ENCODE peak calls at places on chromosomes 4 and X, in ten cellular contexts. D is left colon; K is stimulated activated CD8-positive, alpha-beta memory T cell treated with anti-CD3 and anti-CD28 coated beads, Interleukin-2, amount 100 ng/mL, for 48 hours; P is mucosa of descending colon; E is T-helper 1 cell; V is NCI-H2081; A is H7; N is sciatic nerve; M is CD8-positive, alpha-beta memory T cell; U is right cardiac atrium. B is an unnamed sample.

GRCh38 chrX:10612215-10612614 is 8.2 kb downstream of the MID1 start:
- DNase-seq in D (no peak), K (no peak), A (no peak), E (no peak), N (no peak), M (no peak), U (no peak), P (no peak), V (no peak), B (no peak)

GRCh38 chr4:2341911-2342652 is 76.4 kb downstream of the ZFYVE28 start:
- DNase-seq in E (no peak), D (no peak), V (no peak), A (peak; percentile 23), N (no peak), U (no peak), K (no peak), P (no peak), M (no peak), B (peak; percentile 33)

GRCh38 chr4:74682567-74683359 is 111.6 kb downstream of the BTC start:
- DNase-seq in E (no peak), P (no peak), A (no peak), N (no peak), V (no peak), K (no peak), D (no peak), M (no peak), U (no peak), B (no peak)

GRCh38 chrX:46637937-46638336 is 64.4 kb downstream of the CHST7 start:
- DNase-seq in N (no peak), P (no peak), D (no peak), M (no peak), E (no peak), K (no peak), A (no peak), V (no peak), U (no peak), B (no peak)

GRCh38 chrX:18674417-18674787 is 2.5 kb upstream of the RS1 start:
- DNase-seq in U (peak; percentile 27), E (no peak), N (peak; percentile 67), K (no peak), D (peak; percentile 27), V (no peak), A (peak; percentile 72), P (peak; percentile 55), M (no peak), B (peak; percentile 41)

GRCh38 chrX:44872319-44872816 is 620 bp upstream of the KDM6A start:
- DNase-seq in N (peak; percentile 76), V (peak; percentile 37), E (peak; percentile 17), P (peak; percentile 70), U (no peak), A (peak; percentile 74), K (no peak), M (no peak), D (no peak), B (no peak)

GRCh38 chr4:173167793-173168395 is 717 bp upstream of the GALNT7 start:
- DNase-seq in E (no peak), V (peak; percentile 61), U (no peak), N (no peak), K (no peak), D (peak; percentile 66), P (peak; percentile 78), M (peak; percentile 1), A (peak; percentile 67), B (peak; percentile 75)

GRCh38 chr4:157121396-157121795 is 45.4 kb downstream of the GLRB start:
- DNase-seq in D (no peak), U (no peak), K (no peak), A (no peak), E (no peak), V (no peak), P (no peak), M (no peak), N (no peak), B (no peak)